ENCODE peak calls at places on chromosome 15, in five cellular contexts. U is psoas muscle, P is HCT116, S is upper lobe of left lung, J is colonic mucosa. A is an unnamed sample.

GRCh38 chr15:34038023-34038403 is 991 bp downstream of the AVEN start:
- DNase-seq in U (no peak), P (no peak), S (no peak), J (no peak), A (no peak)

GRCh38 chr15:55254916-55255679 is 34.5 kb downstream of the RAB27A start:
- DNase-seq in U (no peak), P (no peak), S (no peak), J (no peak), A (no peak)

GRCh38 chr15:68301300-68301699 is 23.8 kb downstream of the FEM1B start:
- DNase-seq in U (no peak), P (no peak), S (no peak), J (peak; percentile 13), A (peak; percentile 67)

GRCh38 chr15:73265536-73266153 is 103.1 kb downstream of the HCN4 start:
- DNase-seq in U (peak; percentile 64), P (peak; percentile 42), S (no peak), J (peak; percentile 44), A (no peak)

GRCh38 chr15:97915261-97915660 is 45.2 kb upstream of the ARRDC4 start:
- DNase-seq in U (no peak), P (no peak), S (no peak), J (no peak), A (no peak)

GRCh38 chr15:40790723-40791122 is 16.2 kb upstream of the ZFYVE19 start:
- DNase-seq in U (no peak), P (no peak), S (no peak), J (no peak), A (no peak)

GRCh38 chr15:61951949-61952348 is 108.3 kb downstream of the VPS13C start:
- DNase-seq in U (no peak), P (no peak), S (no peak), J (no peak), A (no peak)

GRCh38 chr15:64333986-64334385 is 22.0 kb downstream of the CSNK1G1 start:
- DNase-seq in U (no peak), P (no peak), S (no peak), J (no peak), A (no peak)

GRCh38 chr15:38930851-38931572 is 366.4 kb upstream of the RASGRP1 start:
- DNase-seq in U (no peak), P (no peak), S (no peak), J (no peak), A (no peak)

GRCh38 chr15:92541197-92542190 is 114.1 kb downstream of the FAM174B start:
- DNase-seq in U (no peak), P (no peak), S (no peak), J (no peak), A (no peak)

GRCh38 chr15:55222588-55222987 is 25.8 kb upstream of the RSL24D1 start:
- DNase-seq in U (no peak), P (no peak), S (no peak), J (no peak), A (no peak)

GRCh38 chr15:101646652-101647051 is 5.5 kb downstream of the TM2D3 start:
- DNase-seq in U (peak; percentile 73), P (no peak), S (no peak), J (no peak), A (no peak)

GRCh38 chr15:101642361-101642760 is 9.8 kb downstream of the TM2D3 start:
- DNase-seq in U (no peak), P (no peak), S (no peak), J (no peak), A (no peak)

GRCh38 chr15:101637549-101638318 is 14.4 kb downstream of the TM2D3 start:
- DNase-seq in U (no peak), P (no peak), S (no peak), J (peak; percentile 35), A (no peak)

GRCh38 chr15:101641134-101641764 is 10.9 kb downstream of the TM2D3 start:
- DNase-seq in U (peak; percentile 76), P (peak; percentile 42), S (peak; percentile 69), J (peak; percentile 82), A (no peak)

DNA sequence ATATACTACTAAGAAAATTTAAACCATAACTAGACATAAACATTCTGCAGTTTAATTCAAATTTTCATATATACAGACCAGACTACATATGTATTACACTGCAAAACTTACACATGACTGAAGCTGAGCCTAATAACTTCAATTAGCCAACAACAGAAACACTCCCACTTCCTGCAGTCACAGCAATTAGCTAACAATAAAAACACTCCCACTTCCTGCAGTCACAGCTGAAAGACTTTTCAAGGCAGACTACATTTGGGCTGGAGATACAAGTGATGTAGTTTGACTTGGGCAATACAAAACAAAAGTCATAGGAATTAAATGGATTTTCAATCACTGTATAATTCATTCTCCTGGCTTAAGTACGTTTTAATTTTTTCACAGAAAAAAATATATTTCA is 10.3 kb downstream of the TM2D3 start:
- DNase-seq in U (no peak), P (no peak), S (no peak), J (no peak), A (no peak)
- H3K27ac ChIP-seq in U (peak overlapping the region; percentile 71), P (no peak overlapping the region), S (peak overlapping the region; percentile 58), J (peak overlapping the region; percentile 52), A (peak overlapping the region; percentile 45)

GRCh38 chr15:43989938-43990337 is 163.1 kb downstream of the WDR76 start:
- DNase-seq in U (no peak), P (no peak), S (no peak), J (no peak), A (no peak)

GRCh38 chr15:43988900-43989299 is 162.1 kb downstream of the WDR76 start:
- DNase-seq in U (no peak), P (no peak), S (no peak), J (no peak), A (no peak)

GRCh38 chr15:43991235-43991634 is 164.4 kb downstream of the WDR76 start:
- DNase-seq in U (no peak), P (no peak), S (no peak), J (no peak), A (no peak)

GRCh38 chr15:43985976-43986375 is 159.2 kb downstream of the WDR76 start:
- DNase-seq in U (no peak), P (no peak), S (no peak), J (no peak), A (no peak)

DNA sequence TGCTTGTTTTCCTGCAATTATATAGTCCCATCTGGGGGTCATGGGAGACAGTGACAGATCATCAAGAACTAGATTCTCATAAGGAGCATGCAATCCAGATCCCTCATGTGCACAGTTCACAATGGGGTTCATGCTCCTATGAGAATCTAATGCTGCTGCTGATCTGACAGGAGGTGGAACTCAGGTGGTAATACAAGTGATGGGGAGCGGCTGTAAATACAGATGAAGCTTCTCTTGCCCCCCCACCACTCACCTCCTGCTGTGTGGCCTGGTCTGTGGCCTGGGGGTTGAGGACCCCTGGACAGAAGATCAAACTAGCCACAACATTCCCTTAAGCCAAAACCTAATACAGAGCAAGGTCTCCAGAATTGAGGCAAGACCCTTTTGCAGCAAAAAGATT is 161.1 kb downstream of the WDR76 start:
- DNase-seq in U (no peak), P (no peak), S (no peak), J (no peak), A (no peak)
- H3K27ac ChIP-seq in U (no peak overlapping the region), P (no peak overlapping the region), S (no peak overlapping the region), J (no peak overlapping the region), A (no peak overlapping the region)

GRCh38 chr15:52746162-52746721 is 43.9 kb downstream of the ONECUT1 start:
- DNase-seq in U (no peak), P (no peak), S (no peak), J (no peak), A (no peak)
- H3K27ac ChIP-seq in U (no peak overlapping the region), P (no peak overlapping the region), S (no peak overlapping the region), J (no peak overlapping the region), A (no peak overlapping the region)

DNA sequence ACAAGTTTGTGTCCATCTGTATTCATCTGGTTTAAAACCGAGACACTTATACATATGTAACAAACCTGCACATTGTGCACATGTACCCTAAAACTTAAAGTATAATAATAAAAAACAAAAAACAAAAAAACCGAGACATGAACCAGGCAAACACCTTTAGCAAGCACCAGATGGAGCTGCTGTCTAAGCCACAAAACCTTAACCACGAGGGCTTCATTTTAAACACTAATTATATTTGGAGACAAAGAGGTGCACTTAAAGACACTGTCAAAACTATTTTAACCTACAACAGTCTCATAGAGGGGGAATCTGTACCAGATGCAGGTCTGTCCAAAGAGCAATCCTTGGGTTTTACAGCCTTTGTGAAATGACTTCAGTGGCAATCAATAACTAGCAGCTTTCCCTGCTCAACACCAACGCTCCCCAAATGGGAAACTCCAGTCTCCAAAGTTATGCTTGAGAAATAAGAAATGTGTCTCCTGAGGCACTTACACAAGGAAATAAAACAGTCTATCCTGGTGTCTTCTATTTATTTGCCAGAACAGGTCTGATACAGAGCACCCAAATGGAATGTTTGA is 115.7 kb upstream of the TSPAN3 start:
- DNase-seq in U (no peak), P (peak; percentile 10), S (no peak), J (no peak), A (no peak)
- H3K27ac ChIP-seq in U (peak overlapping the region; percentile 62), P (no peak overlapping the region), S (peak overlapping the region; percentile 78), J (peak overlapping the region; percentile 9), A (peak overlapping the region; percentile 63)

GRCh38 chr15:69562097-69562496 is 109.5 kb downstream of the RPLP1 start:
- DNase-seq in U (no peak), P (no peak), S (no peak), J (peak; percentile 35), A (no peak)
- H3K27ac ChIP-seq in U (no peak overlapping the region), P (no peak overlapping the region), S (no peak overlapping the region), J (no peak overlapping the region), A (no peak overlapping the region)

GRCh38 chr15:57921371-57921770 is 144.1 kb downstream of the ALDH1A2 start:
- DNase-seq in U (no peak), P (no peak), S (no peak), J (no peak), A (no peak)

GRCh38 chr15:57923750-57924149 is 141.8 kb downstream of the ALDH1A2 start:
- DNase-seq in U (no peak), P (no peak), S (peak; percentile 53), J (peak; percentile 63), A (no peak)

GRCh38 chr15:57924536-57924935 is 141.0 kb downstream of the ALDH1A2 start:
- DNase-seq in U (no peak), P (no peak), S (no peak), J (no peak), A (no peak)

GRCh38 chr15:57923311-57923710 is 142.2 kb downstream of the ALDH1A2 start:
- DNase-seq in U (no peak), P (no peak), S (no peak), J (peak; percentile 66), A (no peak)

GRCh38 chr15:57922780-57923179 is 142.7 kb downstream of the ALDH1A2 start:
- DNase-seq in U (peak; percentile 56), P (peak; percentile 2), S (peak; percentile 91), J (peak; percentile 78), A (no peak)
- H3K27ac ChIP-seq in U (no peak overlapping the region), P (no peak overlapping the region), S (peak overlapping the region; percentile 74), J (peak overlapping the region; percentile 59), A (peak overlapping the region; percentile 79)

GRCh38 chr15:66849746-66850077 is 147.7 kb downstream of the SMAD6 start:
- DNase-seq in U (no peak), P (no peak), S (peak; percentile 2), J (no peak), A (no peak)
- H3K27ac ChIP-seq in U (no peak overlapping the region), P (no peak overlapping the region), S (no peak overlapping the region), J (no peak overlapping the region), A (peak overlapping the region; percentile 82)